ENCODE peak calls at places on chromosome 21, in six cellular contexts. J, D, O, E, R and A are unnamed samples.
A peak's percentile ranks its signal among the peaks of the same experiment; 100 is the strongest.

GRCh38 chr21:41767606-41768370 is 936 bp upstream of the RIPK4 start:
- DNase-seq in O (peak; percentile 39), J (peak; percentile 58), D (no peak), R (peak; percentile 33), E (no peak), A (no peak)

GRCh38 chr21:38083534-38083933 is 167.3 kb upstream of the KCNJ6 start:
- DNase-seq in R (no peak), E (no peak), J (no peak), D (no peak), O (no peak), A (no peak)

GRCh38 chr21:46205121-46205520 is 20.9 kb upstream of the SPATC1L start:
- DNase-seq in D (no peak), O (no peak), J (no peak), E (no peak), R (no peak), A (peak; percentile 45)

GRCh38 chr21:36613064-36613463 is 85.9 kb upstream of the SIM2 start:
- DNase-seq in D (no peak), O (no peak), E (no peak), J (no peak), R (no peak), A (no peak)

GRCh38 chr21:38258803-38259485 is 2.2 kb downstream of the KCNJ15 start:
- DNase-seq in E (no peak), D (peak; percentile 33), O (no peak), R (no peak), J (no peak), A (no peak)

GRCh38 chr21:42233067-42233981 is 14.4 kb downstream of the ABCG1 start:
- DNase-seq in J (peak; percentile 24), E (peak; percentile 77), D (no peak), R (peak; percentile 84), O (peak; percentile 30), A (no peak)

GRCh38 chr21:33067457-33067856 is 2.5 kb upstream of the OLIG1 start:
- DNase-seq in R (no peak), J (no peak), O (no peak), E (no peak), D (no peak), A (no peak)

GRCh38 chr21:36684957-36685714 is 13.8 kb upstream of the SIM2 start:
- DNase-seq in O (no peak), R (no peak), D (no peak), J (no peak), E (no peak), A (no peak)

GRCh38 chr21:46634966-46635323 is 529 bp upstream of the PRMT2 start:
- DNase-seq in R (peak; percentile 56), O (peak; percentile 48), D (peak; percentile 82), E (no peak), J (peak; percentile 61), A (no peak)

GRCh38 chr21:29817450-29817849 is 122.3 kb downstream of the GRIK1 start:
- DNase-seq in J (no peak), O (no peak), D (no peak), E (no peak), R (no peak), A (no peak)

GRCh38 chr21:32463889-32464300 is 51.4 kb downstream of the EVA1C start:
- DNase-seq in R (no peak), E (no peak), O (no peak), D (peak; percentile 41), J (no peak), A (no peak)

GRCh38 chr21:40143822-40144525 is 276.7 kb downstream of the PCP4 start:
- DNase-seq in D (peak; percentile 12), R (peak; percentile 58), E (peak; percentile 41), O (peak; percentile 63), J (peak; percentile 69), A (peak; percentile 82)

GRCh38 chr21:17726047-17726446 is 93.1 kb downstream of the C21orf91 start:
- DNase-seq in J (no peak), E (no peak), O (no peak), D (no peak), R (no peak), A (no peak)

GRCh38 chr21:41369105-41369914 is 7.5 kb downstream of the MX2 start:
- DNase-seq in E (no peak), D (no peak), J (peak; percentile 64), R (peak; percentile 52), O (peak; percentile 64), A (peak; percentile 78)

GRCh38 chr21:16193758-16194606 is 464.2 kb downstream of the USP25 start:
- DNase-seq in O (peak; percentile 87), R (peak; percentile 21), D (peak; percentile 84), E (peak; percentile 12), J (peak; percentile 24), A (no peak)

GRCh38 chr21:41171210-41171609 is 3.2 kb downstream of the BACE2 start:
- DNase-seq in R (no peak), E (peak; percentile 43), J (no peak), O (no peak), D (no peak), A (peak; percentile 81)

GRCh38 chr21:39073063-39073462 is 110.2 kb downstream of the PSMG1 start:
- DNase-seq in O (no peak), E (no peak), R (no peak), D (no peak), J (no peak), A (no peak)